ENCODE peak calls at places on chromosomes 6 and 20, in five cellular contexts. B is BE2C, Q is HCT116, Y is pancreas, L is astrocyte. U is an unnamed sample. For H3K4me1, the result is how much of the 10 kb centered on the place peaks cover.

GRCh38 chr20:58640446-58640845 is 10.6 kb upstream of the STX16 start:
- DNase-seq in B (no peak), Y (no peak), Q (no peak), L (peak), U (no peak)

GRCh38 chr6:30918675-30919074 is 4.6 kb downstream of the VARS2 start:
- DNase-seq in Q (no peak), L (no peak), Y (no peak), B (no peak), U (no peak)

GRCh38 chr6:168207421-168208175 is 112.0 kb downstream of the DACT2 start:
- DNase-seq in Q (no peak), Y (no peak), L (no peak), B (no peak), U (no peak)

GRCh38 chr6:46781478-46782378 is 11.5 kb upstream of the MEP1A start:
- DNase-seq in Y (no peak), L (peak), B (peak), Q (peak), U (peak)

GRCh38 chr6:89281779-89282246 is 33.3 kb downstream of the GABRR2 start:
- DNase-seq in B (peak), Q (peak), L (peak), Y (no peak), U (no peak)

GRCh38 chr6:157137501-157137900 is 185.8 kb downstream of the TMEM242 start:
- DNase-seq in B (no peak), L (no peak), Y (no peak), Q (no peak), U (no peak)

GRCh38 chr6:121216928-121217327 is 117.4 kb downstream of the TBC1D32 start:
- DNase-seq in Y (no peak), B (no peak), Q (no peak), L (peak), U (no peak)

GRCh38 chr6:113642390-113642713 is 214.8 kb upstream of the MARCKS start:
- DNase-seq in B (no peak), Q (no peak), L (no peak), Y (no peak), U (no peak)

GRCh38 chr6:65259080-65259479 is 447.9 kb downstream of the EYS start:
- DNase-seq in L (peak), Q (no peak), Y (no peak), B (no peak), U (no peak)

GRCh38 chr6:27209659-27210269 is 37.7 kb upstream of the PRSS16 start:
- DNase-seq in B (peak), Q (no peak), L (no peak), Y (no peak), U (no peak)

GRCh38 chr20:44495802-44496481 is 20.3 kb downstream of the TTPAL start:
- DNase-seq in Y (no peak), L (peak), Q (peak), B (no peak), U (no peak)

GRCh38 chr6:151847064-151847463 is 39.6 kb downstream of the ESR1 start:
- DNase-seq in Y (no peak), L (peak), B (no peak), Q (no peak), U (no peak)

GRCh38 chr6:110628330-110628729 is 151.9 kb upstream of the SLC22A16 start:
- DNase-seq in Q (no peak), B (no peak), L (peak), Y (no peak), U (no peak)

GRCh38 chr20:59783020-59784010 is 150.1 kb downstream of the SYCP2 start:
- DNase-seq in B (peak), Y (peak), L (peak), Q (peak), U (peak)

GRCh38 chr6:107320126-107320525 is 139.2 kb downstream of the PDSS2 start:
- DNase-seq in B (no peak), Q (no peak), L (peak), Y (no peak), U (no peak)

GRCh38 chr6:156687875-156688549 is 89.2 kb upstream of the ARID1B start:
- DNase-seq in Q (peak), Y (peak), L (peak), B (peak), U (no peak)

GRCh38 chr6:31826793-31827285 is 699 bp upstream of the HSPA1B start:
- DNase-seq in Q (no peak), Y (peak), L (peak), B (no peak), U (peak)

GRCh38 chr6:19368511-19368910 is 468.7 kb upstream of the ID4 start:
- DNase-seq in L (peak), Y (no peak), Q (peak), B (no peak), U (no peak)

GRCh38 chr6:131103296-131103695 is 32.0 kb upstream of the AKAP7 start:
- DNase-seq in L (peak), B (no peak), Y (no peak), Q (no peak), U (no peak)

GRCh38 chr20:50617022-50617421 is 74.3 kb downstream of the RIPOR3 start:
- DNase-seq in B (no peak), Q (no peak), Y (no peak), L (no peak), U (no peak)

GRCh38 chr6:106560966-106561740 is 68.1 kb downstream of the RTN4IP1 start:
- DNase-seq in Q (no peak), B (no peak), Y (no peak), L (peak), U (no peak)

GRCh38 chr6:125140808-125141207 is 12.8 kb upstream of the TPD52L1 start:
- DNase-seq in B (no peak), L (peak), Q (no peak), Y (no peak), U (no peak)

GRCh38 chr6:51514396-51515051 is 572.9 kb downstream of the PKHD1 start:
- DNase-seq in Y (no peak), L (peak), B (no peak), Q (no peak), U (no peak)

GRCh38 chr20:48406462-48407235 is 421.1 kb downstream of the PREX1 start:
- DNase-seq in L (peak), Q (no peak), B (no peak), Y (no peak), U (no peak)

GRCh38 chr20:5658897-5659296 is 91.3 kb upstream of the SHLD1 start:
- DNase-seq in Y (peak), Q (no peak), L (peak), B (no peak), U (no peak)

DNA sequence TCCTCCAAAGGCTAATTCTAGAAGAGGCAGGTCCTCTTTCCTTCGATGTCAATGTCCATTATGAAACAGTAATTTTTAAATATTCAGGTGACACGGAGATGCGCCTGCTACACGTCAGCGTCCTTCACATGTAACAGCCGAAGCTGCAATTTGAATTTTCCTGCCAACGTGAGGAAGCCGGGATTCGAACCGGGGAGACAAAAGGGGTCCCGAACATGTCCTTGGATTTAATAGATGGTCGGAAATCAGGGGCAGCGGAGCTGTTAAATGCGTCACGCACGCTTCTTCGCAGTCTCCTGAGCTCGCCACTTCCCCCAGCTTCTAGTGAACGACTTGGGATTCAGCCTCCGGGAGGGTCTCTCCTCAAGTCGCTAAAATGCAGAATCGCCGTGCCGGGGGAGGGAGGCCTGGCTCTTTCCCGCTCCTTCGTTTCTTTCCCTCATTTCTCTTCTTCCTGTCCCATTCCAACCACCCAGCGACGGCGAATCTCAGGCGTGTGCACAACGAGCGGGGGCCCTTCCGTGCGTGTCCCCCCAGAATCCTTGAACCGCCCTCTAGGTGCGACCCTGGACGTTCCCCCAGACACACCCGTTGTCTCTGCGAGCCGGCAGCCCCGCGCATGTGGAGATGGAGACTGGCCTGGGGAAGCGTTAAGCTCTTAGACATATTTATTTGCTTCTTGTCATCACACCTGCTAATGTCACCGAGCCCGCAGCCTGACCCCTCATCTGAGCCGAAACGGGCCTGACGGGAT is 1.3 kb upstream of the FOXC1 start:
- DNase-seq in L (no peak), B (no peak), Q (no peak), Y (no peak), U (no peak)
- H3K4me3 ChIP-seq in L (no peak), B (peak), Q (peak), Y (peak), U (peak)

GRCh38 chr6:139144490-139145085 is 9.7 kb downstream of the HECA start:
- DNase-seq in L (no peak), Y (no peak), Q (no peak), B (no peak), U (no peak)

GRCh38 chr6:139148557-139149220 is 13.8 kb downstream of the HECA start:
- DNase-seq in Y (no peak), Q (no peak), L (no peak), B (no peak), U (no peak)

GRCh38 chr6:139145661-139146060 is 10.8 kb downstream of the HECA start:
- DNase-seq in B (no peak), L (no peak), Q (no peak), Y (no peak), U (no peak)

GRCh38 chr6:139147628-139148027 is 12.7 kb downstream of the HECA start:
- DNase-seq in Y (no peak), B (no peak), Q (no peak), L (no peak), U (no peak)

GRCh38 chr6:139146317-139146726 is 11.4 kb downstream of the HECA start:
- DNase-seq in B (no peak), Q (no peak), Y (no peak), L (no peak), U (no peak)
- H3K4me1 ChIP-seq in B (under half), Q (under half), Y (under half), L (under half), U (half or more)

DNA sequence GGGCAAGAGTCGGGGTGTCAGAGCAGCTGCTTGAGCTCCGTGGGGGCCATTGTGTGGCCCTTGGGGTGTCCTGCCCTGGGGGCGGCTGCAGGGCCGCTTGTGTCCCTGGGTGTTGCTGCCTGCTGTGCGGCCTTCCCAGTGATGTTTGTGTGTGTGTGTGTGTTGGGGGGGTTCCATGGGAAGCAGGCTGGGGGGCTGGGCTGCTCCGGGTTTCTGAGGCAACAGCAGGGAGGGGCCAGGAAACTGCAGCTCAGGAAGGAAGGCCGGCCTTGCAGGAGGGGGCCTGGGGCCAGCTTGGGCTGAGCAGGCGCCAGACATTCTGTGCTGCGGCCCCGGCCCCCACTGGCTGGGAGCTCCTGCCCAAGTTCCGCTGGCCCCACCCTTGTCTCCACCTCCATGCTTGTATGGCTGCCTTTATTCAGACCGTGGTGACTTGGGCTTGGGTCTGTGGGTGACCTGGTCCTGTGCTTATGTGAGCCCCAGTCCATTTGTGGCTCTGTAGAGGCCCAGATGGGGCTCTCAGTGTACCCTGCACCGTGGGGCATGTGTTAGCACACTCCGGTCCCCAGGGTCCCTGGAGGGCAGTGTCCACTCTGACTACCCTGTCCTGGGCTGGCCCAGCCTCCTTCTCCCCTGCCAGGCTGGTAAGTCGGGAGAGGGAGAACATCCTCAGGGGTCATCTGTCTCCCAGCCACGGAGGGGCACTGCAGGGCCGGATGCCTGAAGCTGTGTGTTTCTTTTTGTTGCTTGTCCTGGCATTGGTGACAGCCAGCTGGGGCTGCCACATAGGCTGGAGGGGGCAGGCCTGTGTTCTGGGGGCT is 4.6 kb upstream of the SOX18 start:
- DNase-seq in Y (no peak), Q (peak), L (no peak), B (peak), U (peak)
- TF ChIP-seq CTCF in Y (no peak), Q (peak), L (no peak), B (peak), U (no peak)

GRCh38 chr20:34268851-34269668 is 27.8 kb downstream of the ASIP start:
- DNase-seq in Y (peak), B (peak), Q (no peak), L (peak), U (peak)
- H3K4me3 ChIP-seq in Y (peak), B (peak), Q (no peak), L (peak), U (peak)

DNA sequence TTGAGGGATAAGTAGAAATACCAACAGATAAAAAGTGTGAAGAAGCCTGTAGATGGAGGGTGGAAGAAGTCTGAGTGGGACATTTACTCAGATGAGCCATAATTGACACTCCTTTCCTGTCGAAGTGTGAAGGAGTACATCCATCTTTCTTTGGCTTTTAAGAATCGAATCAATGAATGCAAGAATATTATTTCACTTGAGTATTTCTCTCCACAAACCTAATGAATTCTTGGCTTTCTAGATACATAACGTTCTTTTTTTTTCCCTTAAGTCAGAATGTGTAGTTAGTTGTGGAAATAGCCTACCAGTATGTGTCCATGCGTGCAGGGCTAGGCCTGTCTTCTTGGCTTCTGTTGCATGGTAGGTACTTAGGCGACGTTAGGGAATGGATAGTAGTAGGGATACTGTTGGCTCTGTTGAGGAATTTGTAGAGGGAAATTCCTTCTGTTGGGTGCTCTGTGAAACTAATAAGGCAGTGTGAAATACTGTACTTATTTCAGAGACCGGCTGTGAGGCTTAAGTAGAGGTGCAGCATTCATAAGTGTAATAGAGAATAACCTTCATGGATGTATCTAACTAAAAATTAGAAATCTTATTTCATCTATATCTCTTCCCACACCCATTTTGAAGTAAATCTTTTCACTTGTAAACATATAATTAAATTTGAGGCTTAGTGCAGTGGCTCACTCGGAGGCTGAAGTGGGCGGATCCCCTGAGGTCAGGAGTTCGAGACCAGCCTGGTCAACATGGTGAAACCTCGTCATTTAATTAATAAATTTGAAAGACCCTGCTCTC is 1.5 kb downstream of the RPS18 start:
- DNase-seq in Y (no peak), L (no peak), Q (no peak), B (no peak), U (no peak)
- H3K4me1 ChIP-seq in Y (under half), L (under half), Q (half or more), B (under half), U (half or more)

DNA sequence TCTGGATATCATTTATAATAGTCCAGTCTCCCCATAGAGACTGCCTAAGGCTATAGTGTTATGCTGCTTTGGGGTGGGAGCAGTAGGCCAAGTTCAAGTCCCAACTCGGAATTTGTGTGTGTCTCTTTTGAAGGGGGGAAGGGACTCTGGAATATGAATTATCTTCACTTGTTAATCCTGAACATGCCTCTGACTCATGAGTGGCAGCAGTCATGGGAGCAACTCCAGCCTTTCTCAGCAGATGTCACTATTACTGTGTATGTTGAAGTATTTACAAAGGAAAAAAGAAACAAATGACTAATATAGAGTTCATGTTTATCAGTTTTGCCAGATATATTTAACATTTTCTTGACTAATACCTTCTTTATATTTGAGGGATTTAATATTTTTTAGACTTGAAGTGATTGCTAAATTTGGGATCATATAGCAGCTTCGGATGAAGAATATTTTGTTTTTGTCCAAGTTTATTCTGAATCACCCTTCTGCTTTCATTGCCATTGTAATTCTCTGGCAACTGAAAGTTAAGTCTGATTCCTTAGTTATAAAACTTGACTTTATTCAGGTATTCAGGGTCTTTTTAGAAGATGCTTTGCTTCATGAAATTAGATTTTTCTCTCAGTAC is 23.4 kb downstream of the FAM217A start:
- DNase-seq in Q (peak), B (peak), Y (no peak), L (peak), U (no peak)
- TF ChIP-seq CTCF in Q (peak), B (peak), Y (peak), L (peak), U (peak)

GRCh38 chr6:37126961-37127360 is 43.0 kb upstream of the PIM1 start:
- DNase-seq in Y (no peak), B (no peak), Q (no peak), L (no peak), U (no peak)

GRCh38 chr6:37127961-37128862 is 41.7 kb upstream of the PIM1 start:
- DNase-seq in B (no peak), Y (no peak), L (peak), Q (no peak), U (peak)

GRCh38 chr6:37123957-37124729 is 45.8 kb upstream of the PIM1 start:
- DNase-seq in Q (no peak), B (no peak), Y (no peak), L (no peak), U (no peak)

GRCh38 chr6:37126554-37126906 is 43.4 kb upstream of the PIM1 start:
- DNase-seq in L (no peak), Y (no peak), Q (no peak), B (no peak), U (no peak)

DNA sequence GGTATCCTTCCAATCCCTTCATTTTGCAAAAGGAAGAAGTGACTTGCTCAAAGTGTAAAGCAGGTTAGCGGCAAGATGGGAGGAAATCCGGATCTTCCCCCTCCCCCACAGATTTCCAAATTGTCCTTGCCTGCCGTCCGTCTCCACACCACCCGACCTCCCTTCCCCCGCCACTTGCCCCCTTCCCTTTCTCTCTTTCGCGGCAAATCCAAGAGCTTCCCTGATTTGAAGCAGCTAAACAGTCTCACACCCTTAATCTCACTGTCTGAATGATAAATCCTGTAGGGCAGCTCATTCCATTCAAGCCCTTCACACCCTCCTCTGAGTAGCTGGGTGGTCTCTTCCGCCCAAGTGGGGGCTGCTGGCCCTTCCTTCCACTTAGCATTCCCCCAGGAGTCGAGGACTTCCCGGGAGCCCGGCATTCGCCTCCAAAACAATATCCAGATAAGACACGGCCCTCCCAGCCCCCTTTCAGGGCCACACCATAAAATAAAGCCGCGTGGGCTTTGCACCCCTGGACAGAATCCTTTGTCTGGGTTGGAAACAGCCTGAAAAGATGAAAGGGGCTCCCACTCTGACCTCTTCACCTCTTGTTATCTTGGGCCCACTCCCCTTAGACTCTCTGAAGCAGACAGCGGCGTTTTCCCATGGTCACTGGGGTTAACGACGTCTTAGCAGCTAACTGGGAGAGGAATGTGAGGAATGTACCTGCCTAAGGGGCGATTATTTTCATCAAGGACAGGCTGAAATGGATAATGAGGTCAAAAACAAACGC is 44.0 kb upstream of the PIM1 start:
- DNase-seq in L (no peak), B (no peak), Q (no peak), Y (no peak), U (no peak)
- H3K4me3 ChIP-seq in L (no peak), B (no peak), Q (no peak), Y (peak), U (no peak)

U was measured in heart left ventricle.